ENCODE peak calls at places on chromosomes 12 and 14, in ten cellular contexts. B is memory B cell; P is NCI-H2171 treated with DMSO at 0.1 percent for 48 hours; R is activated naive CD4-positive, alpha-beta T cell; J is stimulated activated CD4-positive, alpha-beta T cell treated with anti-CD3 and anti-CD28 coated beads, Interleukin-1b, Interleukin-23, amount 100 ng/mL, for 1 hour; W is iPS DF 6.9; C is SK-N-DZ; G is non-pigmented ciliary epithelial cell; O is kidney tubule cell; D is left ventricle myocardium inferior. X is an unnamed sample.

GRCh38 chr14:93537962-93538361 is 107.2 kb downstream of the UNC79 start:
- DNase-seq in B (no peak), P (no peak), R (no peak), J (no peak), W (no peak), C (no peak), G (no peak), O (no peak), D (no peak), X (no peak)

GRCh38 chr12:105355752-105356151 is 25.3 kb downstream of the C12orf75 start:
- DNase-seq in B (no peak), P (no peak), R (no peak), J (no peak), W (no peak), C (no peak), G (peak), O (peak), D (no peak), X (peak)

GRCh38 chr12:30847259-30847658 is 79.3 kb upstream of the TSPAN11 start:
- DNase-seq in B (no peak), P (peak), R (no peak), J (no peak), W (no peak), C (peak), G (no peak), O (peak), D (no peak), X (peak)

GRCh38 chr12:16618256-16618655 is 12.3 kb upstream of the LMO3 start:
- DNase-seq in B (no peak), P (no peak), R (no peak), J (no peak), W (no peak), C (no peak), G (no peak), O (no peak), D (no peak), X (no peak)

GRCh38 chr14:63178912-63179311 is 25.3 kb upstream of the RHOJ start:
- DNase-seq in B (no peak), P (no peak), R (no peak), J (no peak), W (no peak), C (no peak), G (no peak), O (peak), D (no peak), X (no peak)

GRCh38 chr12:38639625-38640024 is 265.8 kb downstream of the CPNE8 start:
- DNase-seq in B (no peak), P (no peak), R (no peak), J (no peak), W (no peak), C (no peak), G (no peak), O (no peak), D (no peak), X (no peak)

GRCh38 chr14:85762523-85762922 is 232.6 kb downstream of the FLRT2 start:
- DNase-seq in B (no peak), P (no peak), R (no peak), J (no peak), W (no peak), C (no peak), G (no peak), O (no peak), D (no peak), X (peak)

GRCh38 chr12:57769594-57769993 is 2.3 kb downstream of the METTL1 start:
- DNase-seq in B (no peak), P (no peak), R (no peak), J (no peak), W (no peak), C (peak), G (no peak), O (no peak), D (no peak), X (no peak)

GRCh38 chr12:32486158-32486557 is 86.8 kb downstream of the FGD4 start:
- DNase-seq in B (no peak), P (no peak), R (no peak), J (no peak), W (no peak), C (no peak), G (no peak), O (peak), D (no peak), X (no peak)

GRCh38 chr12:48446372-48446771 is 26.0 kb upstream of the ANP32D start:
- DNase-seq in B (no peak), P (no peak), R (no peak), J (no peak), W (no peak), C (no peak), G (no peak), O (no peak), D (no peak), X (no peak)

GRCh38 chr14:95697764-95698163 is 11.5 kb downstream of the TCL1B start:
- DNase-seq in B (no peak), P (no peak), R (no peak), J (no peak), W (no peak), C (no peak), G (no peak), O (no peak), D (no peak), X (no peak)

GRCh38 chr14:73751157-73751691 is 37.0 kb upstream of the PNMA1 start:
- DNase-seq in B (no peak), P (no peak), R (no peak), J (no peak), W (no peak), C (no peak), G (no peak), O (no peak), D (no peak), X (no peak)

GRCh38 chr14:61130512-61131260 is 149.6 kb downstream of the SLC38A6 start:
- DNase-seq in B (no peak), P (no peak), R (no peak), J (no peak), W (no peak), C (no peak), G (no peak), O (no peak), D (no peak), X (no peak)

GRCh38 chr12:48184549-48184922 is 1.1 kb downstream of the CCDC184 start:
- DNase-seq in B (no peak), P (no peak), R (no peak), J (no peak), W (no peak), C (no peak), G (no peak), O (no peak), D (no peak), X (no peak)

GRCh38 chr12:49365542-49365941 is 1.7 kb upstream of the SPATS2 start:
- DNase-seq in B (no peak), P (no peak), R (no peak), J (no peak), W (no peak), C (no peak), G (peak), O (peak), D (no peak), X (peak)

GRCh38 chr12:54159140-54159539 is 29.6 kb downstream of the SMUG1 start:
- DNase-seq in B (no peak), P (peak), R (no peak), J (no peak), W (peak), C (peak), G (no peak), O (peak), D (no peak), X (no peak)